ENCODE peak calls at places on chromosomes 1 and 21, in ten cellular contexts. One of them, this sample, is unnamed.

GRCh38 chr1:67791261-67791660 is 42.0 kb downstream of the GNG12 start:
- DNase-seq in coronary artery: no peak
- DNase-seq in cardiac muscle cell: no peak
- DNase-seq in OCI-LY7: no peak
- DNase-seq in AG10803: no peak
- DNase-seq in Calu3: no peak
- DNase-seq in cardiac fibroblast: peak
- DNase-seq in bronchial epithelial cell: peak
- DNase-seq in sigmoid colon: no peak
- DNase-seq in GM12878: no peak
- DNase-seq in this sample: no peak

GRCh38 chr1:185934476-185935189 is 200.4 kb downstream of the HMCN1 start:
- DNase-seq in cardiac muscle cell: no peak
- DNase-seq in OCI-LY7: no peak
- DNase-seq in coronary artery: no peak
- DNase-seq in bronchial epithelial cell: peak
- DNase-seq in cardiac fibroblast: peak
- DNase-seq in AG10803: peak
- DNase-seq in sigmoid colon: no peak
- DNase-seq in Calu3: no peak
- DNase-seq in GM12878: no peak
- DNase-seq in this sample: no peak

GRCh38 chr1:45009956-45010854 is 919 bp downstream of the HECTD3 start:
- DNase-seq in Calu3: peak
- DNase-seq in cardiac muscle cell: peak
- DNase-seq in GM12878: no peak
- DNase-seq in AG10803: no peak
- DNase-seq in cardiac fibroblast: no peak
- DNase-seq in bronchial epithelial cell: peak
- DNase-seq in sigmoid colon: no peak
- DNase-seq in coronary artery: no peak
- DNase-seq in OCI-LY7: peak
- DNase-seq in this sample: no peak

GRCh38 chr1:110211503-110212164 is 1.5 kb downstream of the KCNC4 start:
- DNase-seq in bronchial epithelial cell: no peak
- DNase-seq in cardiac fibroblast: no peak
- DNase-seq in sigmoid colon: no peak
- DNase-seq in cardiac muscle cell: no peak
- DNase-seq in AG10803: no peak
- DNase-seq in Calu3: peak
- DNase-seq in OCI-LY7: no peak
- DNase-seq in GM12878: no peak
- DNase-seq in coronary artery: no peak
- DNase-seq in this sample: no peak

GRCh38 chr1:67429011-67429527 is 1.1 kb downstream of the SERBP1 start:
- DNase-seq in Calu3: no peak
- DNase-seq in GM12878: no peak
- DNase-seq in AG10803: no peak
- DNase-seq in bronchial epithelial cell: no peak
- DNase-seq in sigmoid colon: no peak
- DNase-seq in cardiac fibroblast: peak
- DNase-seq in OCI-LY7: peak
- DNase-seq in cardiac muscle cell: peak
- DNase-seq in coronary artery: no peak
- DNase-seq in this sample: no peak

GRCh38 chr1:221689138-221689537 is 52.8 kb downstream of the DUSP10 start:
- DNase-seq in sigmoid colon: no peak
- DNase-seq in AG10803: no peak
- DNase-seq in cardiac muscle cell: no peak
- DNase-seq in cardiac fibroblast: no peak
- DNase-seq in OCI-LY7: no peak
- DNase-seq in Calu3: peak
- DNase-seq in GM12878: no peak
- DNase-seq in coronary artery: no peak
- DNase-seq in bronchial epithelial cell: peak
- DNase-seq in this sample: no peak

GRCh38 chr1:67832737-67833594 is at the start of gene GNG12:
- DNase-seq in GM12878: no peak
- DNase-seq in Calu3: peak
- DNase-seq in cardiac muscle cell: peak
- DNase-seq in OCI-LY7: no peak
- DNase-seq in bronchial epithelial cell: peak
- DNase-seq in cardiac fibroblast: peak
- DNase-seq in AG10803: peak
- DNase-seq in coronary artery: peak
- DNase-seq in sigmoid colon: peak
- DNase-seq in this sample: peak

GRCh38 chr1:1349256-1350012 is at the start of gene DVL1:
- DNase-seq in GM12878: no peak
- DNase-seq in cardiac muscle cell: peak
- DNase-seq in AG10803: peak
- DNase-seq in Calu3: peak
- DNase-seq in coronary artery: no peak
- DNase-seq in bronchial epithelial cell: no peak
- DNase-seq in cardiac fibroblast: peak
- DNase-seq in sigmoid colon: peak
- DNase-seq in OCI-LY7: peak
- DNase-seq in this sample: peak

GRCh38 chr1:225539575-225539974 is 111.7 kb upstream of the LBR start:
- DNase-seq in OCI-LY7: peak
- DNase-seq in Calu3: no peak
- DNase-seq in cardiac muscle cell: no peak
- DNase-seq in bronchial epithelial cell: no peak
- DNase-seq in AG10803: no peak
- DNase-seq in GM12878: no peak
- DNase-seq in coronary artery: no peak
- DNase-seq in cardiac fibroblast: no peak
- DNase-seq in sigmoid colon: no peak
- DNase-seq in this sample: no peak

GRCh38 chr1:94522304-94522703 is 19.3 kb downstream of the F3 start:
- DNase-seq in Calu3: peak
- DNase-seq in cardiac muscle cell: peak
- DNase-seq in GM12878: no peak
- DNase-seq in OCI-LY7: peak
- DNase-seq in sigmoid colon: no peak
- DNase-seq in AG10803: peak
- DNase-seq in bronchial epithelial cell: peak
- DNase-seq in cardiac fibroblast: peak
- DNase-seq in coronary artery: no peak
- DNase-seq in this sample: no peak

GRCh38 chr1:153940756-153941155 is 5.8 kb downstream of the DENND4B start:
- DNase-seq in coronary artery: no peak
- DNase-seq in Calu3: no peak
- DNase-seq in bronchial epithelial cell: no peak
- DNase-seq in sigmoid colon: no peak
- DNase-seq in OCI-LY7: no peak
- DNase-seq in cardiac muscle cell: no peak
- DNase-seq in cardiac fibroblast: no peak
- DNase-seq in AG10803: no peak
- DNase-seq in GM12878: no peak
- DNase-seq in this sample: no peak

GRCh38 chr1:94801919-94802546 is 18.1 kb upstream of the SLC44A3 start:
- DNase-seq in sigmoid colon: peak
- DNase-seq in cardiac muscle cell: peak
- DNase-seq in coronary artery: no peak
- DNase-seq in OCI-LY7: peak
- DNase-seq in Calu3: peak
- DNase-seq in cardiac fibroblast: peak
- DNase-seq in AG10803: peak
- DNase-seq in GM12878: no peak
- DNase-seq in bronchial epithelial cell: peak
- DNase-seq in this sample: no peak

GRCh38 chr1:236204656-236205055 is 62.3 kb downstream of the GPR137B start:
- DNase-seq in coronary artery: no peak
- DNase-seq in sigmoid colon: no peak
- DNase-seq in bronchial epithelial cell: peak
- DNase-seq in cardiac fibroblast: no peak
- DNase-seq in Calu3: no peak
- DNase-seq in GM12878: no peak
- DNase-seq in AG10803: no peak
- DNase-seq in OCI-LY7: no peak
- DNase-seq in cardiac muscle cell: no peak
- DNase-seq in this sample: no peak

GRCh38 chr1:90434460-90434859 is 282.6 kb downstream of the BARHL2 start:
- DNase-seq in bronchial epithelial cell: peak
- DNase-seq in Calu3: no peak
- DNase-seq in cardiac muscle cell: peak
- DNase-seq in coronary artery: no peak
- DNase-seq in sigmoid colon: no peak
- DNase-seq in AG10803: no peak
- DNase-seq in GM12878: no peak
- DNase-seq in OCI-LY7: peak
- DNase-seq in cardiac fibroblast: peak
- DNase-seq in this sample: peak
- TF ChIP-seq CTCF in bronchial epithelial cell: peak
- TF ChIP-seq CTCF in Calu3: no peak
- TF ChIP-seq CTCF in cardiac muscle cell: peak
- TF ChIP-seq CTCF in coronary artery: no peak
- TF ChIP-seq CTCF in sigmoid colon: no peak
- TF ChIP-seq CTCF in AG10803: no peak
- TF ChIP-seq CTCF in GM12878: no peak
- TF ChIP-seq CTCF in OCI-LY7: peak
- TF ChIP-seq CTCF in cardiac fibroblast: no peak
- TF ChIP-seq CTCF in this sample: no peak

GRCh38 chr1:81889166-81889565 is 88.4 kb downstream of the ADGRL2 start:
- DNase-seq in AG10803: no peak
- DNase-seq in cardiac muscle cell: no peak
- DNase-seq in bronchial epithelial cell: no peak
- DNase-seq in Calu3: no peak
- DNase-seq in cardiac fibroblast: no peak
- DNase-seq in sigmoid colon: no peak
- DNase-seq in coronary artery: no peak
- DNase-seq in OCI-LY7: no peak
- DNase-seq in GM12878: no peak
- DNase-seq in this sample: no peak

GRCh38 chr1:81899214-81899613 is 98.5 kb downstream of the ADGRL2 start:
- DNase-seq in cardiac fibroblast: no peak
- DNase-seq in sigmoid colon: no peak
- DNase-seq in AG10803: no peak
- DNase-seq in GM12878: no peak
- DNase-seq in cardiac muscle cell: no peak
- DNase-seq in coronary artery: no peak
- DNase-seq in Calu3: no peak
- DNase-seq in OCI-LY7: no peak
- DNase-seq in bronchial epithelial cell: no peak
- DNase-seq in this sample: no peak

GRCh38 chr1:81894867-81895266 is 94.1 kb downstream of the ADGRL2 start:
- DNase-seq in cardiac fibroblast: no peak
- DNase-seq in Calu3: no peak
- DNase-seq in cardiac muscle cell: no peak
- DNase-seq in GM12878: no peak
- DNase-seq in OCI-LY7: no peak
- DNase-seq in bronchial epithelial cell: no peak
- DNase-seq in AG10803: no peak
- DNase-seq in coronary artery: no peak
- DNase-seq in sigmoid colon: no peak
- DNase-seq in this sample: no peak
- TF ChIP-seq CTCF in cardiac fibroblast: no peak
- TF ChIP-seq CTCF in Calu3: no peak
- TF ChIP-seq CTCF in cardiac muscle cell: no peak
- TF ChIP-seq CTCF in GM12878: no peak
- TF ChIP-seq CTCF in OCI-LY7: no peak
- TF ChIP-seq CTCF in bronchial epithelial cell: no peak
- TF ChIP-seq CTCF in AG10803: no peak
- TF ChIP-seq CTCF in coronary artery: no peak
- TF ChIP-seq CTCF in sigmoid colon: no peak
- TF ChIP-seq CTCF in this sample: no peak

DNA sequence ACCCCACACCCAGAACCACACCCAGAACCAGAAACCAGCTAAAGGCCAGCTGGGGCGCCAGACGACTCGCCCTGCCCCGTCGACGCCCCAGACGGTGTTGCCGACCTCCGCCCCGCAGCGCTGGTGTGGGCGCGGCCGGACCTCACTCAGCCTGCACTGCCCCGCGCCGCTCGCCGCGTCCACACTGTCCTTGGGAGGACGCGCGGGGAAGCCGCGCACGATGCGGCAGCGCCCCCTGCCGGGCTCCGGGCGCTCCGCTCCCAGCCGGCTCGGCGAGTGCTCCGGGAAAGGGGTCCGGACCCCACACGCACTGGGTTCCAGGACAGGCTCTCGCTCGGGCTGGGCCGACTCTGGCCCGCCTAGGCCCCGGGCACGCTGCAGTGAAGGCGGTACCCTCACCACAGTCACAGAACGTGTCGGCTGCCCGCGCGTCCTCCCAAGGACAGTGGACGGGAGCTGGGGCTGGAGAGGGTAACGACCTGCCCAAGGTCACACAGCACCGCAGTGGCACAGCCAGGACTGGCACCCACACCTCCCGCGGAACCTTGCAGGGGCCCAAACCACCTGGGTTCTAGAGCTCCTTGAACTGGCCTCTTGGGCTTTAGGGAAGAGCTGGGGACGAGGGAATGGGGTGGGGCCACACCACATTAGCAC is 90.2 kb downstream of the DMRTA2 start:
- DNase-seq in bronchial epithelial cell: no peak
- DNase-seq in sigmoid colon: no peak
- DNase-seq in AG10803: peak
- DNase-seq in GM12878: no peak
- DNase-seq in Calu3: peak
- DNase-seq in coronary artery: peak
- DNase-seq in cardiac fibroblast: peak
- DNase-seq in OCI-LY7: peak
- DNase-seq in cardiac muscle cell: peak
- DNase-seq in this sample: peak
- TF ChIP-seq CTCF in bronchial epithelial cell: peak
- TF ChIP-seq CTCF in sigmoid colon: peak
- TF ChIP-seq CTCF in AG10803: peak
- TF ChIP-seq CTCF in GM12878: peak
- TF ChIP-seq CTCF in Calu3: peak
- TF ChIP-seq CTCF in coronary artery: peak
- TF ChIP-seq CTCF in cardiac fibroblast: peak
- TF ChIP-seq CTCF in OCI-LY7: peak
- TF ChIP-seq CTCF in cardiac muscle cell: peak
- TF ChIP-seq CTCF in this sample: peak

GRCh38 chr21:36584980-36585940 is 105.3 kb upstream of the CLDN14 start:
- DNase-seq in bronchial epithelial cell: peak
- DNase-seq in OCI-LY7: peak
- DNase-seq in cardiac fibroblast: no peak
- DNase-seq in GM12878: no peak
- DNase-seq in AG10803: no peak
- DNase-seq in coronary artery: no peak
- DNase-seq in cardiac muscle cell: no peak
- DNase-seq in sigmoid colon: no peak
- DNase-seq in Calu3: no peak
- DNase-seq in this sample: no peak
- TF ChIP-seq CTCF in bronchial epithelial cell: peak
- TF ChIP-seq CTCF in OCI-LY7: peak
- TF ChIP-seq CTCF in cardiac fibroblast: no peak
- TF ChIP-seq CTCF in GM12878: peak
- TF ChIP-seq CTCF in AG10803: no peak
- TF ChIP-seq CTCF in coronary artery: no peak
- TF ChIP-seq CTCF in cardiac muscle cell: peak
- TF ChIP-seq CTCF in sigmoid colon: no peak
- TF ChIP-seq CTCF in Calu3: no peak
- TF ChIP-seq CTCF in this sample: no peak